ENCODE peak calls at places on chromosomes 13 and 19, in seven cellular contexts. One of them, this sample, is unnamed.

GRCh38 chr13:55948175-55948574 is 1192.5 kb upstream of the PRR20A start:
- DNase-seq in K562: no peak
- DNase-seq in GM12878: no peak
- DNase-seq in SK-N-SH: no peak
- DNase-seq in HCT116: no peak
- DNase-seq in HepG2: no peak
- DNase-seq in H1: no peak
- DNase-seq in this sample: no peak

GRCh38 chr19:54449701-54450069 is 686 bp downstream of the LENG8 start:
- DNase-seq in HepG2: no peak
- DNase-seq in GM12878: no peak
- DNase-seq in H1: no peak
- DNase-seq in HCT116: no peak
- DNase-seq in SK-N-SH: no peak
- DNase-seq in K562: no peak
- DNase-seq in this sample: no peak

GRCh38 chr13:32443111-32443510 is 15.2 kb upstream of the N4BP2L1 start:
- DNase-seq in HepG2: peak
- DNase-seq in HCT116: peak
- DNase-seq in K562: no peak
- DNase-seq in H1: no peak
- DNase-seq in SK-N-SH: peak
- DNase-seq in GM12878: peak
- DNase-seq in this sample: no peak

GRCh38 chr13:107809125-107809524 is 406.2 kb downstream of the LIG4 start:
- DNase-seq in HepG2: no peak
- DNase-seq in SK-N-SH: no peak
- DNase-seq in GM12878: no peak
- DNase-seq in HCT116: no peak
- DNase-seq in K562: no peak
- DNase-seq in H1: no peak
- DNase-seq in this sample: no peak

GRCh38 chr19:46990998-46991676 is 28.5 kb upstream of the NPAS1 start:
- DNase-seq in HepG2: peak
- DNase-seq in K562: peak
- DNase-seq in GM12878: peak
- DNase-seq in HCT116: peak
- DNase-seq in H1: peak
- DNase-seq in SK-N-SH: peak
- DNase-seq in this sample: no peak

GRCh38 chr13:66114127-66114526 is 1116.0 kb downstream of the PCDH9 start:
- DNase-seq in HCT116: no peak
- DNase-seq in HepG2: no peak
- DNase-seq in K562: no peak
- DNase-seq in H1: no peak
- DNase-seq in GM12878: no peak
- DNase-seq in SK-N-SH: peak
- DNase-seq in this sample: no peak

GRCh38 chr19:31770220-31770619 is 421.0 kb upstream of the TSHZ3 start:
- DNase-seq in K562: no peak
- DNase-seq in HCT116: no peak
- DNase-seq in HepG2: no peak
- DNase-seq in GM12878: no peak
- DNase-seq in H1: no peak
- DNase-seq in SK-N-SH: no peak
- DNase-seq in this sample: no peak

GRCh38 chr13:35702316-35702715 is 225.8 kb upstream of the MAB21L1 start:
- DNase-seq in GM12878: no peak
- DNase-seq in HCT116: no peak
- DNase-seq in K562: no peak
- DNase-seq in HepG2: no peak
- DNase-seq in SK-N-SH: no peak
- DNase-seq in H1: no peak
- DNase-seq in this sample: no peak

GRCh38 chr19:4197625-4198466 is 15.4 kb downstream of the ANKRD24 start:
- DNase-seq in H1: no peak
- DNase-seq in SK-N-SH: peak
- DNase-seq in GM12878: no peak
- DNase-seq in K562: peak
- DNase-seq in HepG2: no peak
- DNase-seq in HCT116: no peak
- DNase-seq in this sample: no peak

GRCh38 chr13:113584870-113585671 is 518 bp downstream of the TFDP1 start:
- DNase-seq in HepG2: no peak
- DNase-seq in K562: peak
- DNase-seq in GM12878: no peak
- DNase-seq in HCT116: no peak
- DNase-seq in H1: no peak
- DNase-seq in SK-N-SH: peak
- DNase-seq in this sample: peak

GRCh38 chr19:40474737-40475136 is 7.9 kb downstream of the SPTBN4 start:
- DNase-seq in HCT116: no peak
- DNase-seq in K562: no peak
- DNase-seq in HepG2: no peak
- DNase-seq in H1: no peak
- DNase-seq in SK-N-SH: no peak
- DNase-seq in GM12878: no peak
- DNase-seq in this sample: no peak

GRCh38 chr13:59176775-59177174 is 987.0 kb downstream of the DIAPH3 start:
- DNase-seq in HepG2: peak
- DNase-seq in HCT116: no peak
- DNase-seq in H1: no peak
- DNase-seq in GM12878: no peak
- DNase-seq in K562: peak
- DNase-seq in SK-N-SH: no peak
- DNase-seq in this sample: peak

GRCh38 chr19:18529782-18530181 is 7.9 kb upstream of the ELL start:
- DNase-seq in H1: no peak
- DNase-seq in SK-N-SH: no peak
- DNase-seq in HCT116: no peak
- DNase-seq in GM12878: no peak
- DNase-seq in K562: no peak
- DNase-seq in HepG2: no peak
- DNase-seq in this sample: no peak

GRCh38 chr19:31423896-31424295 is 74.7 kb upstream of the TSHZ3 start:
- DNase-seq in HCT116: no peak
- DNase-seq in K562: no peak
- DNase-seq in SK-N-SH: no peak
- DNase-seq in H1: no peak
- DNase-seq in HepG2: no peak
- DNase-seq in GM12878: no peak
- DNase-seq in this sample: no peak

GRCh38 chr13:41356788-41357187 is 45.7 kb downstream of the NAA16 start:
- DNase-seq in GM12878: no peak
- DNase-seq in H1: no peak
- DNase-seq in HCT116: no peak
- DNase-seq in K562: no peak
- DNase-seq in HepG2: no peak
- DNase-seq in SK-N-SH: no peak
- DNase-seq in this sample: no peak

GRCh38 chr13:80529734-80530133 is 188.8 kb upstream of the SPRY2 start:
- DNase-seq in HCT116: no peak
- DNase-seq in K562: no peak
- DNase-seq in GM12878: no peak
- DNase-seq in H1: no peak
- DNase-seq in SK-N-SH: no peak
- DNase-seq in HepG2: no peak
- DNase-seq in this sample: no peak

GRCh38 chr13:25489238-25489637 is 117.5 kb downstream of the ATP8A2 start:
- DNase-seq in H1: no peak
- DNase-seq in HCT116: no peak
- DNase-seq in GM12878: no peak
- DNase-seq in SK-N-SH: no peak
- DNase-seq in K562: no peak
- DNase-seq in HepG2: no peak
- DNase-seq in this sample: no peak

GRCh38 chr19:45331411-45331810 is 8.7 kb upstream of the CKM start:
- DNase-seq in K562: no peak
- DNase-seq in HCT116: no peak
- DNase-seq in HepG2: peak
- DNase-seq in H1: no peak
- DNase-seq in SK-N-SH: no peak
- DNase-seq in GM12878: no peak
- DNase-seq in this sample: peak

GRCh38 chr13:112588490-112589297 is 741 bp upstream of the TUBGCP3 start:
- DNase-seq in HepG2: no peak
- DNase-seq in HCT116: no peak
- DNase-seq in SK-N-SH: no peak
- DNase-seq in K562: no peak
- DNase-seq in GM12878: no peak
- DNase-seq in H1: no peak
- DNase-seq in this sample: no peak

DNA sequence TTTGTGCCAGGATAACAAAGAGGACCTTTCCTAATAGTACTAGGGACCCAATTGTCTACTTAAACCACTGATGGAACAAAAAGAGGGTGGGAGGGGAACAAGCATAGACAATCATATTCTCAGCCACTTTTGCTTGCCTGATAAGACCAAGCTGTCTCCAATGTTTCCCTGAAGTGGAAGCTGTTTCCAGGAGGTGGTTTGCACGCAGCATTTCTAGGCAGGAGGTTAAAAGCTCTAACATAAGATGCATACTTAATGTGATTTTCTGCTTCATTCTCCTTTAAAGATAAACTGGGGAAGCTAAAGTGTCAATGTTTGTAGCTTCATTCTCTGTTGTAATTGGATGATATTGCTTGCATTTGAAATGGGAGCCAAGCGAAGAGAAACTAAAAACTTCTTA is 442.9 kb downstream of the HS6ST3 start:
- DNase-seq in SK-N-SH: no peak
- DNase-seq in GM12878: no peak
- DNase-seq in HepG2: no peak
- DNase-seq in HCT116: no peak
- DNase-seq in H1: no peak
- DNase-seq in K562: no peak
- DNase-seq in this sample: no peak
- TF ChIP-seq JUND in SK-N-SH: no peak
- TF ChIP-seq JUND in GM12878: no peak
- TF ChIP-seq JUND in HepG2: no peak
- TF ChIP-seq JUND in HCT116: no peak
- TF ChIP-seq JUND in H1: no peak
- TF ChIP-seq JUND in K562: no peak
- TF ChIP-seq JUND in this sample: no peak

DNA sequence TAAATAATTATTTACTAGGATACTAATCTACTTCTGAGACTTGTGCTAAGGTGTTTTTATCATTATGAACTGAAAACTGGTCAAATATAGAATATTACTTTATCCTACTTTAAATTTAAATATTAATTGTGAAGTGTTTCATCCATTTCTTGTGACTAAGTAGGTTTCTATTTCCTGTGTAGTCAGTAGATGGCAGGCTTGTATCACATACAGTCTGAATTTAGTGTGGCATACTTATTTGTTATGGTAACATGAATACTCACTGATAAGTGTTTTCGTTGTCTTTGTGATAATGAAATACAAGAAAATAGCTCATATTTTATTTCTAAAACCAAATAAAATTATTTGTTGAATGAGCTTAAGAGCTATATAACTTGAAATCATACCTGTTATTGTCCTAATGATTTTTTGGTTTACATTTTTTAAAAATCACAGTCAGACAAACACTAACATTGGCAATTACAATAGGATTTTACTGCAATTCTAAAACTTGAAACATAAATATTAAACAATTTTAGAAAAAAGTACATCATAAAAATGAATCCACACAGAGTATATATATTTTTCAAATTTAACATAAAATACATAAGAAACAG is 904.6 kb upstream of the PCDH20 start:
- DNase-seq in GM12878: peak
- DNase-seq in HepG2: peak
- DNase-seq in SK-N-SH: peak
- DNase-seq in HCT116: peak
- DNase-seq in K562: no peak
- DNase-seq in H1: no peak
- DNase-seq in this sample: peak
- TF ChIP-seq JUND in GM12878: no peak
- TF ChIP-seq JUND in HepG2: no peak
- TF ChIP-seq JUND in SK-N-SH: no peak
- TF ChIP-seq JUND in HCT116: no peak
- TF ChIP-seq JUND in K562: no peak
- TF ChIP-seq JUND in H1: no peak
- TF ChIP-seq JUND in this sample: no peak

DNA sequence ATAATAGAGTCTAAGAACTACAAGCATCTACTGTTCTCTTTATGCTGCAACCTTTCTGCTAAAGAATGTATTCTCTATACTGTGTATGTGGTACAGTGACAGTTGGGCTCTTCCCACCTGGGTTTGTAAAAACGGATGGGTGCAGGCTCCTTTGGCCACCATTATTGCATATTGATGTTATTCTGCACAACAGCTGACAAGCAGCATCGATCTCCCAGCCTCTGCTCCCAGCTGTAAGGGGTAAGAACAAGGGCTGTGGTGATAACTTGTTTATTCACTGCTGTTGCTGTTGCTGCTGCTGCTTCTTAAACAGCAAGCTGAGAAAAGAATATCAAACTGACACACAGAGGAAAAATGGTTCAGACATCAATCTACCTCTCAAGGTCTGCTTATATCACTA is 56.2 kb downstream of the KCNRG start:
- DNase-seq in H1: no peak
- DNase-seq in SK-N-SH: peak
- DNase-seq in HCT116: no peak
- DNase-seq in K562: no peak
- DNase-seq in HepG2: no peak
- DNase-seq in GM12878: no peak
- DNase-seq in this sample: no peak
- TF ChIP-seq JUND in H1: no peak
- TF ChIP-seq JUND in SK-N-SH: no peak
- TF ChIP-seq JUND in HCT116: no peak
- TF ChIP-seq JUND in K562: no peak
- TF ChIP-seq JUND in HepG2: no peak
- TF ChIP-seq JUND in GM12878: no peak
- TF ChIP-seq JUND in this sample: no peak

GRCh38 chr13:71852082-71852481 is 14.9 kb downstream of the DACH1 start:
- DNase-seq in H1: no peak
- DNase-seq in K562: no peak
- DNase-seq in HCT116: no peak
- DNase-seq in GM12878: no peak
- DNase-seq in HepG2: no peak
- DNase-seq in SK-N-SH: no peak
- DNase-seq in this sample: no peak
- TF ChIP-seq JUND in H1: no peak
- TF ChIP-seq JUND in K562: no peak
- TF ChIP-seq JUND in HCT116: no peak
- TF ChIP-seq JUND in GM12878: no peak
- TF ChIP-seq JUND in HepG2: no peak
- TF ChIP-seq JUND in SK-N-SH: no peak
- TF ChIP-seq JUND in this sample: no peak

DNA sequence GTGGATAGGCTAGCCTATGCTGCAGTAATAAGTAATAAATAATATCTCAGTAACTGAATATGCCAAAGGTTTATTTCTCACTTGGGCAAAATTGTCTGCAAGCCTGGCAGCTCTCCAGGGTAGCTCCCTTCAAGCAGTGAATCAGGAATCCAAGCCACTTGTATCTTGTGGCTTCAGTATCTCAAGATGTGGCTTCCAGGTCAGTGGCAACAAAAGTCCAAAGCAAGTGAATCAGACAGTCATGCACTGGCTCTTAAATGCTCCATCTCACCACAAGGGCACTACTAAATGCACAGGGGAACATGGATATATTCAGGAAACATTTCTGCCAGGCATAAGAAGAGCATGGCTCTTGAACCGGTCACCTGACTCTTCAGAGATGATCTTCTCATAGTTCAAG is 126.3 kb downstream of the KCTD12 start:
- DNase-seq in SK-N-SH: no peak
- DNase-seq in HCT116: no peak
- DNase-seq in K562: no peak
- DNase-seq in H1: no peak
- DNase-seq in HepG2: no peak
- DNase-seq in GM12878: no peak
- DNase-seq in this sample: no peak
- TF ChIP-seq JUND in SK-N-SH: no peak
- TF ChIP-seq JUND in HCT116: no peak
- TF ChIP-seq JUND in K562: no peak
- TF ChIP-seq JUND in H1: no peak
- TF ChIP-seq JUND in HepG2: no peak
- TF ChIP-seq JUND in GM12878: no peak
- TF ChIP-seq JUND in this sample: no peak

This sample was measured in T47D.